ENCODE peak calls at places on chromosomes 6 and 20, in seven cellular contexts. M is retinal pigment epithelial cell, Q is psoas muscle, G is fibroblast of lung, K is Calu3, J is breast epithelium, C is BJ. A is an unnamed sample.

GRCh38 chr6:147222160-147222838 is 18.1 kb downstream of the STXBP5 start:
- DNase-seq in M (peak), Q (no peak), G (peak), J (no peak), K (no peak), C (no peak), A (no peak)

GRCh38 chr6:9112548-9112947 is 677.2 kb upstream of the SLC35B3 start:
- DNase-seq in M (no peak), K (no peak), J (no peak), C (no peak), Q (no peak), G (no peak), A (no peak)

GRCh38 chr6:120606743-120607142 is 727.5 kb downstream of the TBC1D32 start:
- DNase-seq in C (no peak), Q (no peak), J (no peak), G (no peak), K (no peak), M (no peak), A (no peak)

GRCh38 chr20:13263451-13263850 is 42.4 kb downstream of the ISM1 start:
- DNase-seq in Q (no peak), C (no peak), J (no peak), K (no peak), M (no peak), G (no peak), A (no peak)

GRCh38 chr6:28252507-28252975 is 472 bp upstream of the ZKSCAN4 start:
- DNase-seq in G (no peak), M (no peak), Q (no peak), K (no peak), C (no peak), J (no peak), A (no peak)

GRCh38 chr6:3808759-3809514 is 40.2 kb upstream of the FAM50B start:
- DNase-seq in C (peak), K (peak), G (peak), Q (peak), J (no peak), M (peak), A (no peak)

GRCh38 chr6:50527985-50528384 is 185.3 kb upstream of the TFAP2D start:
- DNase-seq in K (no peak), M (no peak), C (no peak), Q (no peak), G (no peak), J (no peak), A (no peak)

GRCh38 chr6:36633370-36633769 is 39.2 kb downstream of the SRSF3 start:
- DNase-seq in C (no peak), M (no peak), Q (no peak), G (no peak), J (no peak), K (no peak), A (no peak)

GRCh38 chr6:72822691-72823090 is 200.8 kb downstream of the KCNQ5 start:
- DNase-seq in G (no peak), Q (no peak), J (no peak), C (no peak), K (no peak), M (no peak), A (no peak)
- TF ChIP-seq CTCF in G (no peak), Q (no peak), J (no peak), C (no peak), K (no peak), M (no peak), A (no peak)

GRCh38 chr20:46312075-46312944 is 4.0 kb upstream of the CDH22 start:
- DNase-seq in J (no peak), K (no peak), G (no peak), Q (no peak), C (no peak), M (no peak), A (no peak)
- TF ChIP-seq CTCF in J (no peak), K (no peak), G (no peak), Q (no peak), C (no peak), M (peak), A (no peak)

GRCh38 chr20:11553603-11554002 is 364.1 kb upstream of the BTBD3 start:
- DNase-seq in M (no peak), K (peak), G (peak), Q (no peak), J (no peak), C (no peak), A (no peak)
- TF ChIP-seq CTCF in M (peak), K (no peak), G (peak), Q (peak), J (no peak), C (peak), A (no peak)

GRCh38 chr6:72621243-72622093 is at the start of gene KCNQ5:
- DNase-seq in M (no peak), J (no peak), Q (peak), K (peak), C (no peak), G (no peak), A (peak)

GRCh38 chr6:72620866-72621242 is 1.0 kb upstream of the KCNQ5 start:
- DNase-seq in M (no peak), C (no peak), J (no peak), G (no peak), Q (peak), K (no peak), A (peak)

GRCh38 chr6:72619883-72620696 is 1.8 kb upstream of the KCNQ5 start:
- DNase-seq in C (no peak), Q (peak), K (peak), J (no peak), M (peak), G (no peak), A (peak)

GRCh38 chr6:72623808-72624207 is 1.9 kb downstream of the KCNQ5 start:
- DNase-seq in Q (no peak), G (no peak), K (no peak), J (no peak), C (no peak), M (no peak), A (no peak)

GRCh38 chr6:72622094-72622540 is 253 bp downstream of the KCNQ5 start:
- DNase-seq in C (no peak), G (no peak), M (no peak), K (no peak), J (no peak), Q (peak), A (peak)
- TF ChIP-seq CTCF in C (peak), G (peak), M (peak), K (no peak), J (no peak), Q (peak), A (no peak)

GRCh38 chr6:143592335-143592734 is 80.8 kb upstream of the FUCA2 start:
- DNase-seq in K (no peak), M (no peak), Q (no peak), C (no peak), J (no peak), G (peak), A (no peak)
- TF ChIP-seq CTCF in K (no peak), M (peak), Q (peak), C (no peak), J (no peak), G (peak), A (no peak)

DNA sequence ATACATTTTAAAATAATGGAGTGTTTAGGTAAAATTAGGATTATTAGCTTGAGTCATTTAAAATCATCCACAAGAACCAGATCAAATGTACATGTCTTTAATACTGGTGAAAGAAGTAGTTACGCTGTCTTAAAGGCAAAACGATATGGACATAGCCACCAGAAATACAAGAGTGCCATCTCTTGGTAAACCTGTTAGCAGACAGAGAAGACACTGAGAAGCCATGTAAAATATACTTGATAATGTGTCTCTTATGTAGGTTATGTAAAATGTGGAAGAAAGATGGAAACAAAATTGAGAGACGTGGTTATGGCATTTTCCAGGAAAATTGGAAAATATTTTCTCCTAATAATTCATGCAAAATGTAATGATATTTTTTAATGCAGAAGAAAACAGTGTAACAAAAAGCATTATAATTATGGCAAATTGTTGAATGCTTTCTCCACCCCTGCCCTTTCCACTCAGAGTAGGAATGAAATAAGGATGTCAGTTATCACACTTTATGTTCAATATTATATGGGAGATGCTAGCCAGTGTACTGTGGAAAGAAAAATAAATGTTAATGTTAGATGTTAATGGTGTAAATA is 12.2 kb upstream of the SLC17A2 start:
- DNase-seq in G (peak), K (peak), J (no peak), Q (no peak), C (no peak), M (no peak), A (no peak)
- TF ChIP-seq CTCF in G (peak), K (peak), J (no peak), Q (peak), C (peak), M (peak), A (no peak)

GRCh38 chr6:106910999-106911949 is 63.3 kb downstream of the CD24 start:
- DNase-seq in Q (no peak), J (no peak), G (no peak), K (peak), C (no peak), M (no peak), A (no peak)
- TF ChIP-seq CTCF in Q (no peak), J (no peak), G (no peak), K (no peak), C (no peak), M (no peak), A (no peak)

DNA sequence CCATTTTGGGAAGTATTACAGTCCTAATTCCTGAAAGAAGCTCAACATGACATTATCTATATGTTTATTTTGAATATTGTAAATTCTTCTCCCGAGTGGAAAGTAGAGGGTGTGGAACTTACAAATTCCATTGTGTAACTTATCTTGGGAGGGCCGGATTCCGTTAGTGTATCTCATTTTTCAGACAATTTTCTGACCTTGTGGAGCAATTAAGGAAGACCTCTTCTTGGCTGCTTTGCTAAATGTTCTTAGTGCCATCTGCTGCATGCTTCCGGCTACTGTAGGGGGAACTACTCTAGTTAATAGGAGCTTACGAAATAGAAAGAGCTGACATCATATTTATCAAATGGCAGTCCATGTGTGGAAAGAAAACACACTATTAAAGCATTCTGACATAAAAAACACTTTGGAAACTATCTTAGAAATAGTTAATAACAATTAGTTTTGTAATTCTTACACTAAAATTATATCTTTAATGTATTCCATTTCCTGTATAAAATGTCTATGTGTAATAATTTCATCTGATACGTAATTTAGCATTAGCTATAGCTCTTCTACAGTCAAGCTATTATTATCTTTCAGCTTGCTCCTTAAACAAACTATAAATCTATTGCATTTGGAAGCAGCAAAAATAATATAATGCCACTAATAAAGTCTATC is 41.5 kb upstream of the KCNQ5 start:
- DNase-seq in C (peak), K (peak), Q (no peak), M (peak), J (no peak), G (peak), A (no peak)
- TF ChIP-seq CTCF in C (peak), K (peak), Q (peak), M (peak), J (no peak), G (peak), A (no peak)

GRCh38 chr20:9889270-9889981 is 50.5 kb upstream of the PAK5 start:
- DNase-seq in J (no peak), G (no peak), C (no peak), M (no peak), K (no peak), Q (no peak), A (no peak)

GRCh38 chr20:9884666-9885065 is 45.8 kb upstream of the PAK5 start:
- DNase-seq in J (no peak), M (no peak), Q (no peak), K (no peak), G (no peak), C (no peak), A (no peak)

GRCh38 chr20:9878096-9878495 is 39.2 kb upstream of the PAK5 start:
- DNase-seq in J (no peak), G (no peak), M (no peak), K (no peak), Q (no peak), C (no peak), A (no peak)

GRCh38 chr20:9886227-9886626 is 47.4 kb upstream of the PAK5 start:
- DNase-seq in M (peak), Q (no peak), J (no peak), G (peak), C (no peak), K (no peak), A (no peak)

DNA sequence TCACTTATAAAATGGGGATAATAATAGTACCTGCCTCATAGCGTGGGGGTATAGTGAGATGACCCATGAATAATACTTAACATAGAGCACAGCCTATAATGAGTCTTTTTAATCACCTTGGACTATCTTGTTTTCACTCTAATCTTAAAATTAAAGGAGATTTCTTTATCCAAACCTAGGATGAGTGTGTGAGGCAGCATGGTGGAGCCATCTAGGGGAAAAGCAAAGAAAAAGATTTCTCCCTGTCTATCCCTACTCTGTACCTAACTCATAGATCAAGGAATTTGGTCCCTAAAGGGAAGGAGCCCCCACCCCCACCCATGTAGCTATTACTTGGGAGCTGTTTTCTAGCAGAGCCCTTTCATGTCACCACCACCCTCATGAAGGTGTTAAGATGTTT is 45.2 kb upstream of the PAK5 start:
- DNase-seq in G (no peak), M (no peak), J (no peak), C (no peak), K (peak), Q (no peak), A (no peak)
- TF ChIP-seq CTCF in G (peak), M (peak), J (no peak), C (no peak), K (no peak), Q (no peak), A (no peak)

GRCh38 chr6:167208819-167209576 is 51.2 kb upstream of the GPR31 start:
- DNase-seq in Q (no peak), C (no peak), K (no peak), G (no peak), M (no peak), J (no peak), A (no peak)
- TF ChIP-seq CTCF in Q (no peak), C (no peak), K (no peak), G (no peak), M (no peak), J (no peak), A (no peak)

A was measured in activated B cell treated with CpG ODN at 0.5 μM for 24 hours.